ENCODE peak calls at places on chromosomes 11 and 22, in six cellular contexts. I, Y, J, A, V and E are unnamed samples.

GRCh38 chr22:22787805-22788459 is 99.7 kb upstream of the IGLL5 start:
- DNase-seq in I (peak), J (peak), A (no peak), Y (no peak), V (peak), E (peak)

GRCh38 chr11:101126551-101127347 is 2.9 kb downstream of the PGR start:
- DNase-seq in V (peak), J (no peak), I (peak), A (peak), Y (no peak), E (no peak)

GRCh38 chr11:108474664-108475485 is 7.5 kb upstream of the C11orf65 start:
- DNase-seq in I (no peak), A (no peak), J (no peak), V (no peak), Y (no peak), E (no peak)

GRCh38 chr11:47259178-47259977 is 1.6 kb downstream of the NR1H3 start:
- DNase-seq in Y (no peak), I (peak), V (peak), A (no peak), J (peak), E (peak)

GRCh38 chr11:64759722-64760719 is at the start of gene PYGM:
- DNase-seq in A (peak), I (peak), J (peak), V (no peak), Y (no peak), E (no peak)

GRCh38 chr11:10701982-10702381 is 8.4 kb upstream of the IRAG1 start:
- DNase-seq in V (no peak), J (no peak), A (no peak), I (no peak), Y (no peak), E (no peak)

GRCh38 chr11:66855574-66856495 is 1.0 kb upstream of the LRFN4 start:
- DNase-seq in V (peak), A (peak), J (peak), I (peak), Y (peak), E (peak)

GRCh38 chr11:129144256-129144655 is 47.9 kb downstream of the ARHGAP32 start:
- DNase-seq in A (no peak), Y (no peak), V (no peak), I (no peak), J (no peak), E (no peak)

GRCh38 chr11:35116762-35117588 is 22.0 kb upstream of the CD44 start:
- DNase-seq in I (no peak), Y (no peak), J (no peak), V (no peak), A (no peak), E (no peak)

GRCh38 chr11:83336993-83337392 is 50.8 kb upstream of the CCDC90B start:
- DNase-seq in A (no peak), V (no peak), Y (no peak), J (no peak), I (no peak), E (no peak)

GRCh38 chr11:93481696-93482095 is 61.5 kb downstream of the SMCO4 start:
- DNase-seq in I (no peak), J (no peak), V (no peak), A (no peak), Y (no peak), E (peak)

GRCh38 chr11:110077866-110078325 is 15.3 kb upstream of the ZC3H12C start:
- DNase-seq in J (no peak), Y (no peak), V (no peak), I (peak), A (no peak), E (peak)

GRCh38 chr11:2303627-2304155 is 1.9 kb downstream of the TSPAN32 start:
- DNase-seq in J (no peak), Y (no peak), V (no peak), I (no peak), A (peak), E (no peak)

GRCh38 chr22:36180038-36180880 is 19.7 kb upstream of the APOL3 start:
- DNase-seq in Y (no peak), A (no peak), J (peak), I (peak), V (peak), E (peak)

GRCh38 chr22:36010090-36010489 is 18.5 kb downstream of the RBFOX2 start:
- DNase-seq in I (no peak), V (no peak), Y (no peak), J (no peak), A (no peak), E (no peak)

GRCh38 chr11:2169001-2169370 is 2.6 kb downstream of the TH start:
- DNase-seq in J (no peak), Y (no peak), A (no peak), I (no peak), V (no peak), E (no peak)

GRCh38 chr22:41565403-41566054 is 4.7 kb downstream of the CSDC2 start:
- DNase-seq in A (no peak), V (no peak), Y (peak), J (no peak), I (no peak), E (no peak)